ENCODE peak calls at places on chromosomes 6 and 20, in six cellular contexts. S, Y, J, D, F and K are unnamed samples.

GRCh38 chr20:5780233-5781217 is 30.3 kb downstream of the SHLD1 start:
- DNase-seq in Y (no peak), S (no peak), F (no peak), D (no peak), J (no peak), K (no peak)

GRCh38 chr6:30883743-30884520 is at the start of gene DDR1:
- DNase-seq in J (no peak), F (peak; percentile 81), S (peak; percentile 44), Y (peak; percentile 35), D (no peak), K (peak; percentile 83)

GRCh38 chr20:50003253-50003656 is 20.5 kb downstream of the SNAI1 start:
- DNase-seq in D (no peak), Y (no peak), J (no peak), S (no peak), F (no peak), K (no peak)

GRCh38 chr6:101534821-101535220 is 141.3 kb downstream of the GRIK2 start:
- DNase-seq in Y (no peak), S (no peak), F (no peak), J (no peak), D (no peak), K (no peak)

GRCh38 chr6:75268121-75268987 is 16.2 kb downstream of the TMEM30A start:
- DNase-seq in F (no peak), D (no peak), S (no peak), J (no peak), Y (no peak), K (no peak)

GRCh38 chr20:9617940-9618339 is 103.5 kb downstream of the LAMP5 start:
- DNase-seq in Y (peak; percentile 70), D (peak; percentile 11), J (no peak), F (no peak), S (no peak), K (no peak)

GRCh38 chr20:20680991-20681508 is 31.4 kb downstream of the RALGAPA2 start:
- DNase-seq in D (no peak), Y (no peak), S (no peak), J (no peak), F (no peak), K (no peak)

GRCh38 chr6:108751851-108752732 is 96.1 kb upstream of the ARMC2 start:
- DNase-seq in D (peak; percentile 63), Y (no peak), J (no peak), F (no peak), S (no peak), K (no peak)

GRCh38 chr20:3068075-3068474 is 3.3 kb upstream of the OXT start:
- DNase-seq in Y (no peak), D (no peak), J (no peak), F (no peak), S (no peak), K (no peak)

GRCh38 chr6:139855741-139856206 is 481.3 kb upstream of the CITED2 start:
- DNase-seq in F (no peak), Y (peak; percentile 34), J (no peak), D (peak; percentile 12), S (no peak), K (no peak)

GRCh38 chr20:10537850-10538480 is 102.9 kb downstream of the SLX4IP start:
- DNase-seq in F (no peak), S (no peak), J (no peak), Y (no peak), D (no peak), K (no peak)

GRCh38 chr20:59938696-59939051 is 1.4 kb downstream of the PPP1R3D start:
- DNase-seq in D (no peak), S (no peak), F (no peak), Y (no peak), J (no peak), K (no peak)